ENCODE peak calls at places on chromosomes 1 and 21, in six cellular contexts. O, I, M, R, Z and T are unnamed samples.

GRCh38 chr1:186987769-186988168 is 159.0 kb downstream of the PLA2G4A start:
- DNase-seq in I (no peak), R (no peak), M (no peak), Z (no peak), O (no peak), T (no peak)

GRCh38 chr1:206982216-206982615 is 12.0 kb upstream of the FCAMR start:
- DNase-seq in R (peak; percentile 69), I (no peak), O (peak; percentile 80), M (peak; percentile 68), Z (peak; percentile 27), T (peak; percentile 22)

GRCh38 chr21:26652891-26653290 is 79.8 kb upstream of the CYYR1 start:
- DNase-seq in Z (no peak), R (no peak), M (no peak), O (no peak), I (no peak), T (no peak)

GRCh38 chr1:108830119-108831008 is 26.5 kb downstream of the AKNAD1 start:
- DNase-seq in I (peak; percentile 73), M (peak; percentile 27), O (peak; percentile 90), R (peak; percentile 44), Z (peak; percentile 53), T (peak; percentile 99)

GRCh38 chr1:222794656-222795474 is 20.0 kb upstream of the DISP1 start:
- DNase-seq in Z (no peak), R (no peak), I (no peak), O (no peak), M (no peak), T (no peak)

GRCh38 chr1:6464514-6464836 is 1.5 kb downstream of the TNFRSF25 start:
- DNase-seq in Z (no peak), R (peak; percentile 70), M (peak; percentile 63), O (no peak), I (no peak), T (no peak)

GRCh38 chr21:21624674-21625073 is 626.5 kb downstream of the NCAM2 start:
- DNase-seq in I (no peak), M (no peak), O (no peak), R (no peak), Z (no peak), T (peak; percentile 70)

GRCh38 chr1:146051452-146051852 is 29.9 kb upstream of the HJV start:
- DNase-seq in M (no peak), Z (no peak), O (no peak), I (no peak), R (no peak), T (no peak)

GRCh38 chr1:2998503-2999100 is 22.7 kb upstream of the ACTRT2 start:
- DNase-seq in R (no peak), I (peak; percentile 27), O (no peak), M (no peak), Z (no peak), T (no peak)

GRCh38 chr1:85289207-85289847 is 12.9 kb upstream of the BCL10 start:
- DNase-seq in I (no peak), R (no peak), Z (peak; percentile 93), M (no peak), O (no peak), T (peak; percentile 97)

GRCh38 chr1:16189003-16189402 is 23.4 kb downstream of the ARHGEF19 start:
- DNase-seq in M (no peak), Z (no peak), I (no peak), R (peak; percentile 83), O (no peak), T (no peak)
- TF ChIP-seq POLR2A in M (no peak), Z (no peak), I (no peak), R (peak; percentile 44), O (no peak), T (no peak)

GRCh38 chr1:28308750-28309149 is 20.1 kb upstream of the MED18 start:
- DNase-seq in I (no peak), M (no peak), O (no peak), R (no peak), Z (no peak), T (no peak)

GRCh38 chr1:28309702-28310101 is 19.1 kb upstream of the MED18 start:
- DNase-seq in I (no peak), M (no peak), Z (no peak), O (no peak), R (no peak), T (no peak)

GRCh38 chr1:28317014-28317413 is 11.8 kb upstream of the MED18 start:
- DNase-seq in O (no peak), R (no peak), I (no peak), Z (no peak), M (no peak), T (no peak)

GRCh38 chr1:28313710-28314510 is 14.9 kb upstream of the MED18 start:
- DNase-seq in O (peak; percentile 84), Z (peak; percentile 38), I (peak; percentile 90), R (peak; percentile 52), M (peak; percentile 80), T (peak; percentile 70)
- TF ChIP-seq POLR2A in O (no peak), Z (no peak), I (no peak), R (no peak), M (peak; percentile 24), T (no peak)

GRCh38 chr1:150976879-150977694 is 2.5 kb upstream of the CERS2 start:
- DNase-seq in M (peak; percentile 63), Z (peak; percentile 85), O (peak; percentile 96), R (peak; percentile 91), I (peak; percentile 97), T (no peak)
- TF ChIP-seq POLR2A in M (peak; percentile 37), Z (peak; percentile 87), O (peak; percentile 87), R (no peak), I (no peak), T (no peak)

DNA sequence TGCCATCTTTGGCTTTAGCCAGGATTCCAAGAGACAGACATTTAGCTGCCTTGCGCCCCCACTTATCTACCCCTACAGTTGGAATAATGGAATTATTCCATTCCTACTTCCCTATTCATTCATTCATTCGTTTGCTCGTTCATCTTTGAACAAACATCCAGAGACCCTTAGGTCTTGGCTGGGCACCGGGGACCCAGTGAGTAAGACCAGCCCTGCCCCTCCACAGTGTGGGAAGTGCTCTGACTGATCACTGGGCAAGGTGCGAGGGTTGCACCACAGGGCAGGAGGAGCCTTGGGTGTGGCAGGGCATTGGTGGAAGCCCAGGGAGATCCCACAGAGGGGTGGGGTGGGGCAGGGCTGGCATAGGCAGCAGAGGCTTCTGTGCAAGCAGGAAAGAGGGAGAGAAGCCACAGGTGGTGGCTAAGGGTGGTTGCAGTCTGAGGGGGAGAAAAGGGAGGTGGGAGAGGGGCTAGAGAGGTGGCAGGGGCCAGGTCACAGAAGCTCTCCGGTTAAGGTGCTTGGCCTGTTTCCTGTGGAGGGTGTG is 35.0 kb upstream of the TMEM61 start:
- DNase-seq in R (peak; percentile 91), I (no peak), M (no peak), Z (no peak), O (no peak), T (no peak)
- TF ChIP-seq POLR2A in R (peak; percentile 80), I (no peak), M (no peak), Z (no peak), O (no peak), T (no peak)

GRCh38 chr1:209589863-209590262 is 6.3 kb downstream of the CAMK1G start:
- DNase-seq in O (no peak), M (no peak), Z (no peak), I (no peak), R (no peak), T (no peak)
- TF ChIP-seq POLR2A in O (no peak), M (no peak), Z (no peak), I (no peak), R (no peak), T (no peak)

GRCh38 chr1:32992489-32993214 is 28.0 kb upstream of the RNF19B start:
- DNase-seq in R (peak; percentile 90), M (peak; percentile 55), I (peak; percentile 92), O (peak; percentile 88), Z (peak; percentile 71), T (peak; percentile 95)
- TF ChIP-seq POLR2A in R (peak; percentile 64), M (no peak), I (no peak), O (peak; percentile 41), Z (no peak), T (no peak)

DNA sequence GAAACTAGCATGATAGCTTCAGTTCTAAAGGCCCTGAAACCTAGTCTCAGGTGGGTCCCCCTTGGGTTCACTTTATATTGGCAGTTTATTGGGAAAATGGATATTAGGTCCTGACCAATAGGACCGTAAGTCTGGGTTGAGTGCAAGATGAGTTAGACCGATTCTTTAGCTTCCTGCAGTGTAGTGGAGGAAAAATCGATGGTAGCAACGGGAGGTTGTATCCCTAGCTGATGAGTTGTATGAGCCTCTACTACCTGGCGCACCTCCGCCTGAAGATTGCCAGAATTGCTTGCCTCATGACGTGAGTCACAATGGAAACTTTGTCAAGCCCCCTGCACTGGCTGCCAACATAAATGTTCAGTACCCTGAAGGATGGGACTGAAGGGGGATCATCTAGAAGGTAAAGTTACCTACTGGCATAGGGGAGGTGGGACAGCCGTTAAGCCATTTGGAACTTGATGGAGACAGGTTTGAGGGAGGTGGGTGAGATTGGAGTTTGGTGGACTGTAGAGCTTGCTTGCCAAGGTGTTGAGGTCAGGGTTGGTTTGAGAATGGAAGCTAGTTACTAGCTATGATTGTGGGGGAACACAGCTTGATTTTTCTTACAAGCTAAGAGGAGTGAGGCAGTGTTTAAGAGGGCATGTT is 4.0 kb downstream of the RCC1 start:
- DNase-seq in M (no peak), O (no peak), R (no peak), I (no peak), Z (no peak), T (no peak)
- TF ChIP-seq POLR2A in M (peak; percentile 29), O (no peak), R (no peak), I (no peak), Z (peak; percentile 91), T (no peak)

DNA sequence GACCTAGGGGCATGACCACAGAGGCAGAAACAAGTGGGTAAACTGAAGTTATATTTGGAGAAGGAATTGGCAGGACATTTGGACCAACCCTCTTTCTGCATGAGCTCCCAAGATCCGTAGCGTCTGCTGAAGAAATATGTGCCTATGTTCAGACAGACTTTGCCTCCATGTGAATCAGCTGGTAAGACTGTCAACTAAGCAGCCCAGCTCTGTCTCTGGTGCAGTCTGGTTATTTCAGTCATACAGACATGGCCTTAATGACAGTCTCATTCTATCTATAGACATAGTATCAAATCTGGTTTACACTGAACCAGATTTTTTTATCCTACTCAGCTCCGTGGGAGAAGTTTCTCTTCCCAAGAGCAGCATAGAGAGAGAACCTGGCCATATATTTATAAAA is 63.1 kb upstream of the PBX1 start:
- DNase-seq in I (no peak), Z (no peak), R (no peak), O (no peak), M (no peak), T (no peak)
- TF ChIP-seq POLR2A in I (no peak), Z (no peak), R (no peak), O (no peak), M (no peak), T (no peak)